ENCODE peak calls at places on chromosomes 2 and 18, in four cellular contexts. N is CD8-positive, alpha-beta memory T cell; H is fibroblast of lung; J is tibial artery. O is an unnamed sample.

GRCh38 chr18:76265375-76266225 is 229.4 kb downstream of the ZNF516 start:
- DNase-seq in J (peak), H (no peak), N (no peak), O (no peak)

GRCh38 chr2:158774663-158775062 is 20.5 kb upstream of the DAPL1 start:
- DNase-seq in N (no peak), J (no peak), H (no peak), O (no peak)

GRCh38 chr2:27211241-27211942 is 449 bp upstream of the ATRAID start:
- DNase-seq in H (no peak), N (no peak), J (no peak), O (no peak)

GRCh38 chr2:142876423-142876822 is 1.0 kb upstream of the KYNU start:
- DNase-seq in N (no peak), J (no peak), H (no peak), O (no peak)

GRCh38 chr2:54983345-54984235 is 66.7 kb downstream of the RTN4 start:
- DNase-seq in J (no peak), H (peak), N (no peak), O (peak)

GRCh38 chr2:96262306-96262705 is 3.5 kb downstream of the TMEM127 start:
- DNase-seq in H (no peak), J (no peak), N (no peak), O (no peak)

GRCh38 chr2:65504201-65504600 is 71.8 kb upstream of the SPRED2 start:
- DNase-seq in N (no peak), H (no peak), J (no peak), O (no peak)

GRCh38 chr2:164739966-164740365 is 101.7 kb downstream of the COBLL1 start:
- DNase-seq in J (no peak), H (peak), N (no peak), O (peak)

GRCh38 chr2:149908731-149909690 is 321.4 kb upstream of the MMADHC start:
- DNase-seq in J (no peak), N (no peak), H (peak), O (no peak)

GRCh38 chr2:229922449-229923386 is at the start of gene FBXO36:
- DNase-seq in N (no peak), J (no peak), H (peak), O (peak)

GRCh38 chr2:238888781-238889180 is 40.9 kb downstream of the TWIST2 start:
- DNase-seq in H (no peak), N (no peak), J (no peak), O (no peak)

GRCh38 chr2:65491381-65491903 is 59.0 kb upstream of the SPRED2 start:
- DNase-seq in J (no peak), N (no peak), H (peak), O (no peak)

GRCh38 chr2:215137741-215138340 is 585 bp downstream of the ABCA12 start:
- DNase-seq in H (peak), J (no peak), N (no peak), O (peak)

GRCh38 chr2:70789304-70790078 is 952 bp downstream of the FIGLA start:
- DNase-seq in J (peak), H (peak), N (peak), O (no peak)

GRCh38 chr2:181123798-181124217 is 143.4 kb downstream of the UBE2E3 start:
- DNase-seq in H (peak), N (peak), J (no peak), O (no peak)

GRCh38 chr2:203857656-203858055 is 9.9 kb upstream of the CTLA4 start:
- DNase-seq in H (no peak), N (no peak), J (no peak), O (no peak)

GRCh38 chr2:186183406-186183805 is 302.7 kb upstream of the ZC3H15 start:
- DNase-seq in N (no peak), J (no peak), H (no peak), O (no peak)

GRCh38 chr2:28662468-28663095 is 89.0 kb upstream of the PPP1CB start:
- DNase-seq in N (no peak), J (peak), H (peak), O (peak)

GRCh38 chr18:28973324-28973723 is 796.4 kb upstream of the CDH2 start:
- DNase-seq in N (no peak), H (no peak), J (no peak), O (no peak)

GRCh38 chr2:23871206-23871605 is 55.7 kb downstream of the ATAD2B start:
- DNase-seq in H (no peak), J (no peak), N (no peak), O (no peak)

GRCh38 chr2:2333076-2333475 is 2.0 kb upstream of the MYT1L start:
- DNase-seq in J (no peak), N (no peak), H (no peak), O (no peak)

GRCh38 chr2:54897420-54898310 is 152.6 kb downstream of the RTN4 start:
- DNase-seq in J (no peak), N (peak), H (no peak), O (no peak)

GRCh38 chr2:240589381-240589780 is 2.8 kb downstream of the CAPN10 start:
- DNase-seq in H (no peak), N (no peak), J (peak), O (no peak)

GRCh38 chr18:39223283-39223682 is 1657.7 kb upstream of the CELF4 start:
- DNase-seq in H (no peak), J (no peak), N (no peak), O (no peak)

GRCh38 chr2:33645861-33646260 is 46.8 kb upstream of the FAM98A start:
- DNase-seq in H (peak), J (no peak), N (no peak), O (peak)

GRCh38 chr2:236670235-236670620 is 100.6 kb downstream of the ACKR3 start:
- DNase-seq in J (peak), H (no peak), N (no peak), O (no peak)

GRCh38 chr2:220334210-220334609 is 706.8 kb downstream of the SLC4A3 start:
- DNase-seq in N (no peak), J (no peak), H (peak), O (no peak)

GRCh38 chr2:63827749-63828148 is 13.9 kb upstream of the UGP2 start:
- DNase-seq in H (peak), N (no peak), J (no peak), O (peak)

GRCh38 chr2:47869859-47870258 is 36.4 kb downstream of the FBXO11 start:
- DNase-seq in H (peak), N (no peak), J (no peak), O (no peak)

GRCh38 chr2:75558786-75559428 is 1.8 kb downstream of the EVA1A start:
- DNase-seq in N (no peak), H (peak), J (no peak), O (peak)
- H3K4me3 ChIP-seq in N (no peak), H (no peak), J (no peak), O (peak)

GRCh38 chr2:170822292-170822884 is 5.7 kb downstream of the GAD1 start:
- DNase-seq in N (no peak), J (no peak), H (no peak), O (no peak)
- H3K4me3 ChIP-seq in N (no peak), J (peak), H (no peak), O (no peak)

GRCh38 chr2:129761569-129762021 is 217.9 kb upstream of the RAB6C start:
- DNase-seq in J (no peak), H (no peak), N (no peak), O (no peak)
- H3K4me3 ChIP-seq in J (no peak), H (no peak), N (no peak), O (no peak)

GRCh38 chr2:205025580-205026240 is 480.4 kb downstream of the PARD3B start:
- DNase-seq in N (no peak), H (no peak), J (no peak), O (no peak)
- H3K4me3 ChIP-seq in N (no peak), H (peak), J (peak), O (no peak)

DNA sequence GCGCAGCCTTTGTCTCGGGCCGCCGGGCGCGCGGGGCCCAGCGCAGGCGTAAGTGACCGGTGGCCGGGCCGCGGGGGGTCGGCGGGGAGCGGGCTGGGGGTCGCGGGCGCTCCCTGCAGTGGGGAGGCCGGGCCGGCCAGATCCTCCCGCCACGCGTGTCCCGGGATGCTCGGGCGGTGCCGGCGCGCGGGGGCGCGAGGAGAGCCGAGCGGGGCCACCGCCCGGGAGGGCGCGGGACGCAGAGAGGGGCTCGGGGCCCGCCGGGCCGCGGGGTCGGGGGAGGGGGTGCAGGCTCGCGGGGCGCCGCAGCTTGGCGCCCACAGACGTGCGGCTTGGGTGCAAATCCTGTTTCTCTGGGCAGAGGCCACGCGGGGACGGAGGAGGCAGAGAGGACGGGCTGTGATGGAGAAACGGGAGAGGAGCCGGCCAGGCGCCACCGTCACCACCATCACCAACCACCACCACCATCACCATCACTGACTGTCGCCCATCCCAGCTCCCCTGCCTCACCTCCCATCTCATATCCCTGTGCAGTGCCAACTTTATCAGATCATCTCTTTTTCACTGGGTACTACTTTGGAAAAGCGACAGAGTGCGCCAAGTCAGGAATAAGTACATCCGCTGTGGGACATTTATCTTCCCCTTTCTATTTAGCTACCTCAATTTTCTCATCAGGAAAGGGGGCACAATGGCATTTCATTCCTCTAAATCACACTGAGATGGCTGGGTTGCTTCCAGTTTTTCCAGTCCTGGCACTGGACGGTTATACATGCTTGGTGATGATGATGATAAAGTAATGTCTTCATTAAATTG is 97.2 kb upstream of the GPR45 start:
- DNase-seq in H (no peak), J (no peak), N (no peak), O (no peak)
- H3K4me3 ChIP-seq in H (peak), J (no peak), N (no peak), O (peak)

GRCh38 chr2:148888003-148888501 is 13.0 kb downstream of the KIF5C start:
- DNase-seq in J (no peak), H (no peak), N (peak), O (no peak)
- H3K4me3 ChIP-seq in J (peak), H (peak), N (peak), O (peak)

GRCh38 chr18:69723434-69723833 is 224.2 kb downstream of the CD226 start:
- DNase-seq in J (no peak), N (no peak), H (no peak), O (no peak)

GRCh38 chr18:69720422-69720821 is 227.3 kb downstream of the CD226 start:
- DNase-seq in H (no peak), N (no peak), J (no peak), O (no peak)

GRCh38 chr18:69715322-69715721 is 232.4 kb downstream of the CD226 start:
- DNase-seq in H (peak), N (no peak), J (no peak), O (no peak)

GRCh38 chr18:69718912-69719547 is 228.6 kb downstream of the CD226 start:
- DNase-seq in J (no peak), N (no peak), H (no peak), O (no peak)

DNA sequence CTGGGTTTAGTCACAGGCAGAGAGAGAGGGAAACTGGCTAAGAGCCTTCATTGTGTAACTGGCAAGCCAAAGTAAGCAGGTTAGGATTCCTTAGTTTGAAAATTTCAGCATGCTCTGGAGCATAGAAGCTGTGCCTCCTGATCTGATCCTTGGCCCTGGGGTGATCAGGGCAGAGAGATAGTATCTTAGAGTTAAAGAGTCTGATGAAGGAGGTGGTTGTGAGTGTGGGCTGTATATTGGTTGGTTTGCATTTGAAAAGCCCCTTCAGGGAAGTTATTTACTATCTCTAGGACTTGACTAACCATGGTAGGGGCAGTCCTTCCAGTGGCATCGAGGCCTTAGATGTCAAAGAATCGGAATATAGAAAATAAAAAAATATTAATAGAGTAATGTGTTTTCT is 230.1 kb downstream of the CD226 start:
- DNase-seq in J (no peak), N (no peak), H (no peak), O (no peak)
- H3K4me3 ChIP-seq in J (no peak), N (no peak), H (no peak), O (no peak)